ENCODE peak calls at places on chromosomes 3 and 15, in seven cellular contexts. P is lower leg skin; J is CD8-positive, alpha-beta T cell; S is sciatic nerve; K is activated CD4-positive, alpha-beta T cell treated with anti-CD3 and anti-CD28 coated beads, Interleukin-2, amount 10 ng/mL, durations not matched to agents 7 days and 5 days; T is Calu3; R is left lobe of liver. C is an unnamed sample.

GRCh38 chr15:56227780-56228179 is 15.9 kb downstream of the RFX7 start:
- DNase-seq in K (no peak), T (no peak), R (no peak), S (no peak), J (no peak), P (no peak), C (no peak)

GRCh38 chr3:183212565-183212964 is 40.5 kb upstream of the B3GNT5 start:
- DNase-seq in R (no peak), J (no peak), K (no peak), P (no peak), S (no peak), T (no peak), C (no peak)

GRCh38 chr15:74123131-74123429 is 7.3 kb upstream of the ISLR2 start:
- DNase-seq in S (no peak), K (no peak), J (no peak), P (no peak), R (no peak), T (no peak), C (no peak)

GRCh38 chr3:54870423-54870822 is 57.4 kb downstream of the LRTM1 start:
- DNase-seq in S (no peak), T (peak; percentile 10), P (no peak), K (no peak), J (no peak), R (no peak), C (peak; percentile 3)

GRCh38 chr3:77935418-77935817 is 895.5 kb downstream of the ROBO2 start:
- DNase-seq in R (no peak), J (no peak), T (peak; percentile 30), K (no peak), S (no peak), P (no peak), C (no peak)

GRCh38 chr3:45795509-45795881 is 841 bp downstream of the SLC6A20 start:
- DNase-seq in R (no peak), P (peak; percentile 48), T (no peak), K (no peak), J (no peak), S (no peak), C (no peak)

GRCh38 chr3:194129581-194130133 is 6.3 kb upstream of the HES1 start:
- DNase-seq in J (no peak), S (peak; percentile 72), K (no peak), R (peak; percentile 73), T (no peak), P (no peak), C (no peak)

GRCh38 chr3:152516195-152516594 is 247.5 kb downstream of the MBNL1 start:
- DNase-seq in S (no peak), T (no peak), R (no peak), J (no peak), P (no peak), K (no peak), C (no peak)

GRCh38 chr3:122572940-122573412 is 4.5 kb upstream of the PARP15 start:
- DNase-seq in P (no peak), K (no peak), T (peak; percentile 63), S (no peak), R (peak; percentile 72), J (peak; percentile 27), C (peak; percentile 77)

GRCh38 chr3:46944191-46944590 is 32.4 kb downstream of the CCDC12 start:
- DNase-seq in T (no peak), S (no peak), J (no peak), R (no peak), K (no peak), P (no peak), C (no peak)

GRCh38 chr15:98796685-98797084 is 148.3 kb downstream of the IGF1R start:
- DNase-seq in K (no peak), T (no peak), S (no peak), P (no peak), J (no peak), R (no peak), C (no peak)

GRCh38 chr15:74158855-74159650 is 14.5 kb upstream of the ISLR start:
- DNase-seq in R (no peak), J (no peak), P (no peak), S (no peak), K (no peak), T (no peak), C (no peak)

GRCh38 chr3:184776916-184777315 is 35.0 kb upstream of the VPS8 start:
- DNase-seq in R (no peak), P (no peak), J (no peak), K (no peak), S (peak; percentile 41), T (no peak), C (no peak)

GRCh38 chr3:24686764-24687163 is 192.1 kb upstream of the THRB start:
- DNase-seq in K (no peak), S (no peak), J (no peak), P (no peak), T (no peak), R (no peak), C (peak; percentile 53)

GRCh38 chr3:177607596-177607995 is 410.3 kb upstream of the TBL1XR1 start:
- DNase-seq in R (no peak), K (no peak), P (no peak), J (no peak), S (no peak), T (no peak), C (no peak)

GRCh38 chr3:37216597-37217097 is 42.3 kb upstream of the LRRFIP2 start:
- DNase-seq in P (no peak), T (no peak), R (no peak), J (no peak), K (no peak), S (no peak), C (no peak)

GRCh38 chr3:31704651-31705179 is 172.0 kb downstream of the STT3B start:
- DNase-seq in S (no peak), K (no peak), T (peak; percentile 82), J (no peak), P (peak; percentile 84), R (no peak), C (no peak)

GRCh38 chr3:157351981-157352380 is 84.7 kb upstream of the PTX3 start:
- DNase-seq in J (no peak), S (no peak), R (no peak), T (no peak), K (no peak), P (no peak), C (no peak)

GRCh38 chr3:49553320-49553689 is 972 bp upstream of the BSN start:
- DNase-seq in J (no peak), R (no peak), K (no peak), T (no peak), S (no peak), P (no peak), C (no peak)

GRCh38 chr3:130956281-130956680 is 62.4 kb downstream of the ATP2C1 start:
- DNase-seq in P (no peak), R (no peak), K (no peak), T (no peak), S (no peak), J (no peak), C (no peak)

GRCh38 chr3:30659270-30660127 is 53.1 kb downstream of the TGFBR2 start:
- DNase-seq in P (no peak), R (no peak), K (no peak), T (peak; percentile 42), J (no peak), S (no peak), C (peak; percentile 79)

GRCh38 chr3:72143322-72143721 is 358.4 kb upstream of the PROK2 start:
- DNase-seq in P (no peak), R (no peak), T (no peak), J (no peak), K (no peak), S (no peak), C (no peak)